ENCODE peak calls at places on chromosomes 11 and 22, in seven cellular contexts. L is KG1; J is HS-5; H is Ammon's horn; R is epithelial cell of esophagus; Y is GM12892; D is CD8-positive, alpha-beta memory T cell. O is an unnamed sample.

GRCh38 chr11:94325681-94326080 is 21.3 kb downstream of the IZUMO1R start:
- DNase-seq in L (peak; percentile 26), J (no peak), H (no peak), R (peak; percentile 74), Y (peak; percentile 31), D (peak; percentile 1), O (no peak)

GRCh38 chr11:11640152-11640551 is 18.3 kb upstream of the GALNT18 start:
- DNase-seq in L (no peak), J (no peak), H (no peak), R (no peak), Y (no peak), D (no peak), O (no peak)

GRCh38 chr11:19980388-19980787 is 179.9 kb downstream of the DBX1 start:
- DNase-seq in L (no peak), J (no peak), H (no peak), R (no peak), Y (no peak), D (no peak), O (no peak)

GRCh38 chr11:57248780-57249383 is 11.8 kb upstream of the APLNR start:
- DNase-seq in L (peak; percentile 42), J (peak; percentile 20), H (peak; percentile 83), R (peak; percentile 75), Y (no peak), D (no peak), O (no peak)

GRCh38 chr11:12185106-12185690 is 74.8 kb downstream of the MICAL2 start:
- DNase-seq in L (no peak), J (no peak), H (no peak), R (no peak), Y (no peak), D (no peak), O (no peak)

GRCh38 chr22:29065468-29066190 is 4.0 kb upstream of the C22orf31 start:
- DNase-seq in L (no peak), J (no peak), H (no peak), R (no peak), Y (no peak), D (peak; percentile 5), O (no peak)

GRCh38 chr11:14855890-14856289 is 36.1 kb downstream of the CYP2R1 start:
- DNase-seq in L (no peak), J (no peak), H (no peak), R (no peak), Y (no peak), D (no peak), O (no peak)

GRCh38 chr22:23762866-23763578 is at the start of gene C22orf15:
- DNase-seq in L (no peak), J (no peak), H (peak; percentile 66), R (no peak), Y (no peak), D (peak; percentile 48), O (no peak)

GRCh38 chr11:12200359-12201015 is 90.1 kb downstream of the MICAL2 start:
- DNase-seq in L (no peak), J (peak; percentile 58), H (no peak), R (peak; percentile 72), Y (no peak), D (no peak), O (no peak)

GRCh38 chr11:17405232-17406005 is 17.0 kb upstream of the KCNJ11 start:
- DNase-seq in L (no peak), J (peak; percentile 26), H (peak; percentile 79), R (peak; percentile 23), Y (no peak), D (no peak), O (no peak)

GRCh38 chr11:130400793-130401483 is 27.5 kb downstream of the ADAMTS8 start:
- DNase-seq in L (peak; percentile 70), J (peak; percentile 45), H (no peak), R (peak; percentile 45), Y (no peak), D (no peak), O (no peak)

GRCh38 chr11:19686234-19686633 is 26.4 kb upstream of the NAV2 start:
- DNase-seq in L (no peak), J (no peak), H (no peak), R (no peak), Y (no peak), D (no peak), O (no peak)

GRCh38 chr11:118605116-118605867 is 2.1 kb upstream of the PHLDB1 start:
- DNase-seq in L (no peak), J (no peak), H (peak; percentile 68), R (no peak), Y (no peak), D (no peak), O (no peak)

GRCh38 chr22:24270556-24271405 is at the start of gene SPECC1L:
- DNase-seq in L (peak; percentile 93), J (peak; percentile 73), H (peak; percentile 91), R (peak; percentile 96), Y (peak; percentile 81), D (peak; percentile 92), O (peak; percentile 45)

GRCh38 chr11:131070365-131070764 is 154.1 kb upstream of the SNX19 start:
- DNase-seq in L (no peak), J (no peak), H (no peak), R (no peak), Y (no peak), D (no peak), O (no peak)

GRCh38 chr11:33013706-33014105 is 2.0 kb upstream of the DEPDC7 start:
- DNase-seq in L (no peak), J (no peak), H (no peak), R (no peak), Y (no peak), D (no peak), O (no peak)

GRCh38 chr11:121091492-121092179 is 9.4 kb upstream of the TECTA start:
- DNase-seq in L (peak; percentile 11), J (no peak), H (peak; percentile 71), R (no peak), Y (no peak), D (no peak), O (no peak)

O was measured in non-pigmented ciliary epithelial cell.